ENCODE peak calls at places on chromosomes 7 and 10, in seven cellular contexts. One of them, this sample, is unnamed.

GRCh38 chr7:49255061-49255460 is 330.7 kb downstream of the CDC14C start:
- DNase-seq in activated CD4-positive, alpha-beta T cell treated with anti-CD3 and anti-CD28 coated beads, Interleukin-2, amount 50 U/mL, for 1 hour: no peak
- DNase-seq in naive thymus-derived CD4-positive, alpha-beta T cell: no peak
- DNase-seq in GM23338: no peak
- DNase-seq in testis: no peak
- DNase-seq in stimulated activated CD4-positive, alpha-beta T cell treated with anti-CD3 and anti-CD28 coated beads, Interleukin-4, amount 100 ng/mL, for 4 hours: no peak
- DNase-seq in midbrain: no peak
- DNase-seq in this sample: no peak

GRCh38 chr10:64658528-64658927 is 1137.3 kb downstream of the REEP3 start:
- DNase-seq in activated CD4-positive, alpha-beta T cell treated with anti-CD3 and anti-CD28 coated beads, Interleukin-2, amount 50 U/mL, for 1 hour: no peak
- DNase-seq in naive thymus-derived CD4-positive, alpha-beta T cell: no peak
- DNase-seq in GM23338: peak; percentile 10
- DNase-seq in testis: no peak
- DNase-seq in stimulated activated CD4-positive, alpha-beta T cell treated with anti-CD3 and anti-CD28 coated beads, Interleukin-4, amount 100 ng/mL, for 4 hours: no peak
- DNase-seq in midbrain: no peak
- DNase-seq in this sample: no peak

GRCh38 chr10:88687853-88688467 is 18.1 kb upstream of the LIPK start:
- DNase-seq in activated CD4-positive, alpha-beta T cell treated with anti-CD3 and anti-CD28 coated beads, Interleukin-2, amount 50 U/mL, for 1 hour: no peak
- DNase-seq in naive thymus-derived CD4-positive, alpha-beta T cell: peak; percentile 20
- DNase-seq in GM23338: peak; percentile 46
- DNase-seq in testis: no peak
- DNase-seq in stimulated activated CD4-positive, alpha-beta T cell treated with anti-CD3 and anti-CD28 coated beads, Interleukin-4, amount 100 ng/mL, for 4 hours: no peak
- DNase-seq in midbrain: no peak
- DNase-seq in this sample: no peak

GRCh38 chr7:157219154-157219553 is 80.4 kb downstream of the UBE3C start:
- DNase-seq in activated CD4-positive, alpha-beta T cell treated with anti-CD3 and anti-CD28 coated beads, Interleukin-2, amount 50 U/mL, for 1 hour: no peak
- DNase-seq in naive thymus-derived CD4-positive, alpha-beta T cell: no peak
- DNase-seq in GM23338: no peak
- DNase-seq in testis: no peak
- DNase-seq in stimulated activated CD4-positive, alpha-beta T cell treated with anti-CD3 and anti-CD28 coated beads, Interleukin-4, amount 100 ng/mL, for 4 hours: no peak
- DNase-seq in midbrain: no peak
- DNase-seq in this sample: no peak

GRCh38 chr7:136566491-136566890 is 302.0 kb upstream of the CHRM2 start:
- DNase-seq in activated CD4-positive, alpha-beta T cell treated with anti-CD3 and anti-CD28 coated beads, Interleukin-2, amount 50 U/mL, for 1 hour: no peak
- DNase-seq in naive thymus-derived CD4-positive, alpha-beta T cell: no peak
- DNase-seq in GM23338: no peak
- DNase-seq in testis: no peak
- DNase-seq in stimulated activated CD4-positive, alpha-beta T cell treated with anti-CD3 and anti-CD28 coated beads, Interleukin-4, amount 100 ng/mL, for 4 hours: no peak
- DNase-seq in midbrain: no peak
- DNase-seq in this sample: no peak

GRCh38 chr10:101829561-101830315 is 11.5 kb upstream of the OGA start:
- DNase-seq in activated CD4-positive, alpha-beta T cell treated with anti-CD3 and anti-CD28 coated beads, Interleukin-2, amount 50 U/mL, for 1 hour: peak; percentile 66
- DNase-seq in naive thymus-derived CD4-positive, alpha-beta T cell: peak; percentile 67
- DNase-seq in GM23338: peak; percentile 90
- DNase-seq in testis: peak; percentile 77
- DNase-seq in stimulated activated CD4-positive, alpha-beta T cell treated with anti-CD3 and anti-CD28 coated beads, Interleukin-4, amount 100 ng/mL, for 4 hours: peak; percentile 70
- DNase-seq in midbrain: no peak
- DNase-seq in this sample: peak; percentile 30

GRCh38 chr10:18254086-18254485 is 113.9 kb downstream of the CACNB2 start:
- DNase-seq in activated CD4-positive, alpha-beta T cell treated with anti-CD3 and anti-CD28 coated beads, Interleukin-2, amount 50 U/mL, for 1 hour: no peak
- DNase-seq in naive thymus-derived CD4-positive, alpha-beta T cell: no peak
- DNase-seq in GM23338: no peak
- DNase-seq in testis: no peak
- DNase-seq in stimulated activated CD4-positive, alpha-beta T cell treated with anti-CD3 and anti-CD28 coated beads, Interleukin-4, amount 100 ng/mL, for 4 hours: no peak
- DNase-seq in midbrain: no peak
- DNase-seq in this sample: no peak

GRCh38 chr7:77459311-77459726 is 43.2 kb upstream of the GSAP start:
- DNase-seq in activated CD4-positive, alpha-beta T cell treated with anti-CD3 and anti-CD28 coated beads, Interleukin-2, amount 50 U/mL, for 1 hour: no peak
- DNase-seq in naive thymus-derived CD4-positive, alpha-beta T cell: no peak
- DNase-seq in GM23338: no peak
- DNase-seq in testis: no peak
- DNase-seq in stimulated activated CD4-positive, alpha-beta T cell treated with anti-CD3 and anti-CD28 coated beads, Interleukin-4, amount 100 ng/mL, for 4 hours: no peak
- DNase-seq in midbrain: no peak
- DNase-seq in this sample: no peak

GRCh38 chr7:112882506-112882905 is 92.3 kb upstream of the TMEM168 start:
- DNase-seq in activated CD4-positive, alpha-beta T cell treated with anti-CD3 and anti-CD28 coated beads, Interleukin-2, amount 50 U/mL, for 1 hour: no peak
- DNase-seq in naive thymus-derived CD4-positive, alpha-beta T cell: no peak
- DNase-seq in GM23338: no peak
- DNase-seq in testis: no peak
- DNase-seq in stimulated activated CD4-positive, alpha-beta T cell treated with anti-CD3 and anti-CD28 coated beads, Interleukin-4, amount 100 ng/mL, for 4 hours: no peak
- DNase-seq in midbrain: no peak
- DNase-seq in this sample: no peak

GRCh38 chr7:40716052-40716451 is 581.2 kb downstream of the SUGCT start:
- DNase-seq in activated CD4-positive, alpha-beta T cell treated with anti-CD3 and anti-CD28 coated beads, Interleukin-2, amount 50 U/mL, for 1 hour: no peak
- DNase-seq in naive thymus-derived CD4-positive, alpha-beta T cell: no peak
- DNase-seq in GM23338: no peak
- DNase-seq in testis: no peak
- DNase-seq in stimulated activated CD4-positive, alpha-beta T cell treated with anti-CD3 and anti-CD28 coated beads, Interleukin-4, amount 100 ng/mL, for 4 hours: no peak
- DNase-seq in midbrain: no peak
- DNase-seq in this sample: no peak

GRCh38 chr7:50696810-50697582 is 85.7 kb downstream of the GRB10 start:
- DNase-seq in activated CD4-positive, alpha-beta T cell treated with anti-CD3 and anti-CD28 coated beads, Interleukin-2, amount 50 U/mL, for 1 hour: no peak
- DNase-seq in naive thymus-derived CD4-positive, alpha-beta T cell: peak; percentile 38
- DNase-seq in GM23338: peak; percentile 54
- DNase-seq in testis: peak; percentile 37
- DNase-seq in stimulated activated CD4-positive, alpha-beta T cell treated with anti-CD3 and anti-CD28 coated beads, Interleukin-4, amount 100 ng/mL, for 4 hours: no peak
- DNase-seq in midbrain: no peak
- DNase-seq in this sample: no peak

GRCh38 chr10:45181483-45181882 is 133.9 kb downstream of the OR13A1 start:
- DNase-seq in activated CD4-positive, alpha-beta T cell treated with anti-CD3 and anti-CD28 coated beads, Interleukin-2, amount 50 U/mL, for 1 hour: no peak
- DNase-seq in naive thymus-derived CD4-positive, alpha-beta T cell: no peak
- DNase-seq in GM23338: no peak
- DNase-seq in testis: peak; percentile 51
- DNase-seq in stimulated activated CD4-positive, alpha-beta T cell treated with anti-CD3 and anti-CD28 coated beads, Interleukin-4, amount 100 ng/mL, for 4 hours: no peak
- DNase-seq in midbrain: no peak
- DNase-seq in this sample: no peak

GRCh38 chr10:109978481-109978880 is 29.3 kb upstream of the ADD3 start:
- DNase-seq in activated CD4-positive, alpha-beta T cell treated with anti-CD3 and anti-CD28 coated beads, Interleukin-2, amount 50 U/mL, for 1 hour: peak; percentile 67
- DNase-seq in naive thymus-derived CD4-positive, alpha-beta T cell: peak; percentile 68
- DNase-seq in GM23338: peak; percentile 79
- DNase-seq in testis: peak; percentile 74
- DNase-seq in stimulated activated CD4-positive, alpha-beta T cell treated with anti-CD3 and anti-CD28 coated beads, Interleukin-4, amount 100 ng/mL, for 4 hours: peak; percentile 42
- DNase-seq in midbrain: peak; percentile 63
- DNase-seq in this sample: no peak

GRCh38 chr7:117445206-117445605 is 17.9 kb upstream of the ASZ1 start:
- DNase-seq in activated CD4-positive, alpha-beta T cell treated with anti-CD3 and anti-CD28 coated beads, Interleukin-2, amount 50 U/mL, for 1 hour: no peak
- DNase-seq in naive thymus-derived CD4-positive, alpha-beta T cell: no peak
- DNase-seq in GM23338: no peak
- DNase-seq in testis: no peak
- DNase-seq in stimulated activated CD4-positive, alpha-beta T cell treated with anti-CD3 and anti-CD28 coated beads, Interleukin-4, amount 100 ng/mL, for 4 hours: no peak
- DNase-seq in midbrain: no peak
- DNase-seq in this sample: no peak

GRCh38 chr10:349081-349480 is 213.8 kb downstream of the ZMYND11 start:
- DNase-seq in activated CD4-positive, alpha-beta T cell treated with anti-CD3 and anti-CD28 coated beads, Interleukin-2, amount 50 U/mL, for 1 hour: no peak
- DNase-seq in naive thymus-derived CD4-positive, alpha-beta T cell: no peak
- DNase-seq in GM23338: no peak
- DNase-seq in testis: no peak
- DNase-seq in stimulated activated CD4-positive, alpha-beta T cell treated with anti-CD3 and anti-CD28 coated beads, Interleukin-4, amount 100 ng/mL, for 4 hours: no peak
- DNase-seq in midbrain: no peak
- DNase-seq in this sample: no peak

GRCh38 chr10:86962136-86962980 is 4.0 kb downstream of the SNCG start:
- DNase-seq in activated CD4-positive, alpha-beta T cell treated with anti-CD3 and anti-CD28 coated beads, Interleukin-2, amount 50 U/mL, for 1 hour: no peak
- DNase-seq in naive thymus-derived CD4-positive, alpha-beta T cell: no peak
- DNase-seq in GM23338: no peak
- DNase-seq in testis: no peak
- DNase-seq in stimulated activated CD4-positive, alpha-beta T cell treated with anti-CD3 and anti-CD28 coated beads, Interleukin-4, amount 100 ng/mL, for 4 hours: no peak
- DNase-seq in midbrain: no peak
- DNase-seq in this sample: no peak

GRCh38 chr7:7595451-7595850 is 28.8 kb downstream of the MIOS start:
- DNase-seq in activated CD4-positive, alpha-beta T cell treated with anti-CD3 and anti-CD28 coated beads, Interleukin-2, amount 50 U/mL, for 1 hour: no peak
- DNase-seq in naive thymus-derived CD4-positive, alpha-beta T cell: peak; percentile 37
- DNase-seq in GM23338: no peak
- DNase-seq in testis: no peak
- DNase-seq in stimulated activated CD4-positive, alpha-beta T cell treated with anti-CD3 and anti-CD28 coated beads, Interleukin-4, amount 100 ng/mL, for 4 hours: no peak
- DNase-seq in midbrain: peak; percentile 25
- DNase-seq in this sample: peak; percentile 14

GRCh38 chr7:35729966-35730345 is 35.0 kb upstream of the HERPUD2 start:
- DNase-seq in activated CD4-positive, alpha-beta T cell treated with anti-CD3 and anti-CD28 coated beads, Interleukin-2, amount 50 U/mL, for 1 hour: no peak
- DNase-seq in naive thymus-derived CD4-positive, alpha-beta T cell: no peak
- DNase-seq in GM23338: no peak
- DNase-seq in testis: no peak
- DNase-seq in stimulated activated CD4-positive, alpha-beta T cell treated with anti-CD3 and anti-CD28 coated beads, Interleukin-4, amount 100 ng/mL, for 4 hours: no peak
- DNase-seq in midbrain: no peak
- DNase-seq in this sample: no peak

GRCh38 chr7:9029671-9030070 is 596.3 kb downstream of the NXPH1 start:
- DNase-seq in activated CD4-positive, alpha-beta T cell treated with anti-CD3 and anti-CD28 coated beads, Interleukin-2, amount 50 U/mL, for 1 hour: no peak
- DNase-seq in naive thymus-derived CD4-positive, alpha-beta T cell: no peak
- DNase-seq in GM23338: no peak
- DNase-seq in testis: no peak
- DNase-seq in stimulated activated CD4-positive, alpha-beta T cell treated with anti-CD3 and anti-CD28 coated beads, Interleukin-4, amount 100 ng/mL, for 4 hours: no peak
- DNase-seq in midbrain: no peak
- DNase-seq in this sample: peak; percentile 90

GRCh38 chr10:132120734-132121510 is 55.2 kb downstream of the JAKMIP3 start:
- DNase-seq in activated CD4-positive, alpha-beta T cell treated with anti-CD3 and anti-CD28 coated beads, Interleukin-2, amount 50 U/mL, for 1 hour: no peak
- DNase-seq in naive thymus-derived CD4-positive, alpha-beta T cell: no peak
- DNase-seq in GM23338: no peak
- DNase-seq in testis: no peak
- DNase-seq in stimulated activated CD4-positive, alpha-beta T cell treated with anti-CD3 and anti-CD28 coated beads, Interleukin-4, amount 100 ng/mL, for 4 hours: no peak
- DNase-seq in midbrain: no peak
- DNase-seq in this sample: no peak

GRCh38 chr7:85688712-85689111 is 501.9 kb upstream of the SEMA3D start:
- DNase-seq in activated CD4-positive, alpha-beta T cell treated with anti-CD3 and anti-CD28 coated beads, Interleukin-2, amount 50 U/mL, for 1 hour: no peak
- DNase-seq in naive thymus-derived CD4-positive, alpha-beta T cell: no peak
- DNase-seq in GM23338: no peak
- DNase-seq in testis: no peak
- DNase-seq in stimulated activated CD4-positive, alpha-beta T cell treated with anti-CD3 and anti-CD28 coated beads, Interleukin-4, amount 100 ng/mL, for 4 hours: no peak
- DNase-seq in midbrain: no peak
- DNase-seq in this sample: no peak

GRCh38 chr10:100847440-100847839 is 65.3 kb upstream of the SLF2 start:
- DNase-seq in activated CD4-positive, alpha-beta T cell treated with anti-CD3 and anti-CD28 coated beads, Interleukin-2, amount 50 U/mL, for 1 hour: no peak
- DNase-seq in naive thymus-derived CD4-positive, alpha-beta T cell: no peak
- DNase-seq in GM23338: no peak
- DNase-seq in testis: no peak
- DNase-seq in stimulated activated CD4-positive, alpha-beta T cell treated with anti-CD3 and anti-CD28 coated beads, Interleukin-4, amount 100 ng/mL, for 4 hours: peak; percentile 43
- DNase-seq in midbrain: no peak
- DNase-seq in this sample: no peak

GRCh38 chr10:16717617-16718395 is 99.4 kb downstream of the RSU1 start:
- DNase-seq in activated CD4-positive, alpha-beta T cell treated with anti-CD3 and anti-CD28 coated beads, Interleukin-2, amount 50 U/mL, for 1 hour: no peak
- DNase-seq in naive thymus-derived CD4-positive, alpha-beta T cell: no peak
- DNase-seq in GM23338: no peak
- DNase-seq in testis: no peak
- DNase-seq in stimulated activated CD4-positive, alpha-beta T cell treated with anti-CD3 and anti-CD28 coated beads, Interleukin-4, amount 100 ng/mL, for 4 hours: no peak
- DNase-seq in midbrain: no peak
- DNase-seq in this sample: no peak

GRCh38 chr10:124176309-124177179 is 83.1 kb upstream of the CHST15 start:
- DNase-seq in activated CD4-positive, alpha-beta T cell treated with anti-CD3 and anti-CD28 coated beads, Interleukin-2, amount 50 U/mL, for 1 hour: no peak
- DNase-seq in naive thymus-derived CD4-positive, alpha-beta T cell: no peak
- DNase-seq in GM23338: no peak
- DNase-seq in testis: no peak
- DNase-seq in stimulated activated CD4-positive, alpha-beta T cell treated with anti-CD3 and anti-CD28 coated beads, Interleukin-4, amount 100 ng/mL, for 4 hours: no peak
- DNase-seq in midbrain: no peak
- DNase-seq in this sample: no peak

GRCh38 chr7:51043461-51043860 is 260.8 kb upstream of the GRB10 start:
- DNase-seq in activated CD4-positive, alpha-beta T cell treated with anti-CD3 and anti-CD28 coated beads, Interleukin-2, amount 50 U/mL, for 1 hour: no peak
- DNase-seq in naive thymus-derived CD4-positive, alpha-beta T cell: no peak
- DNase-seq in GM23338: no peak
- DNase-seq in testis: no peak
- DNase-seq in stimulated activated CD4-positive, alpha-beta T cell treated with anti-CD3 and anti-CD28 coated beads, Interleukin-4, amount 100 ng/mL, for 4 hours: no peak
- DNase-seq in midbrain: no peak
- DNase-seq in this sample: no peak